ENCODE peak calls at places on chromosomes 3 and 15, in eight cellular contexts. T is NCI-H2171, V is brain microvascular endothelial cell, J is NCI-H1417, K is bronchial epithelial cell, W is RCC 7860, A is DMS153, O is left ventricle myocardium inferior. H is an unnamed sample.

GRCh38 chr3:157290761-157291160 is 130.8 kb upstream of the CCNL1 start:
- DNase-seq in T (no peak), V (peak), J (no peak), K (no peak), W (no peak), A (no peak), O (no peak), H (no peak)

GRCh38 chr15:69034352-69034751 is 19.9 kb downstream of the NOX5 start:
- DNase-seq in T (no peak), V (peak), J (no peak), K (peak), W (peak), A (no peak), O (no peak), H (no peak)

GRCh38 chr15:68276668-68277067 is 877 bp upstream of the FEM1B start:
- DNase-seq in T (no peak), V (no peak), J (no peak), K (no peak), W (no peak), A (no peak), O (no peak), H (no peak)

GRCh38 chr15:76345880-76346665 is 9.5 kb downstream of the ISL2 start:
- DNase-seq in T (no peak), V (no peak), J (no peak), K (no peak), W (no peak), A (no peak), O (no peak), H (no peak)

GRCh38 chr3:140128217-140129137 is 193.5 kb downstream of the CLSTN2 start:
- DNase-seq in T (peak), V (peak), J (peak), K (peak), W (peak), A (peak), O (peak), H (peak)

GRCh38 chr15:89132611-89133242 is 44.5 kb downstream of the ABHD2 start:
- DNase-seq in T (no peak), V (no peak), J (no peak), K (no peak), W (no peak), A (no peak), O (no peak), H (no peak)

GRCh38 chr3:99789322-99789721 is 28.3 kb upstream of the CMSS1 start:
- DNase-seq in T (peak), V (peak), J (peak), K (peak), W (peak), A (no peak), O (no peak), H (peak)

GRCh38 chr15:59315914-59316428 is 56.7 kb downstream of the MYO1E start:
- DNase-seq in T (no peak), V (no peak), J (peak), K (no peak), W (peak), A (no peak), O (no peak), H (no peak)

GRCh38 chr3:194367992-194368841 is 1.3 kb downstream of the LRRC15 start:
- DNase-seq in T (no peak), V (no peak), J (peak), K (no peak), W (no peak), A (no peak), O (no peak), H (no peak)

GRCh38 chr3:62109534-62109933 is 263.8 kb downstream of the FEZF2 start:
- DNase-seq in T (no peak), V (peak), J (no peak), K (peak), W (peak), A (no peak), O (peak), H (no peak)

GRCh38 chr3:34725774-34726173 is 913.6 kb upstream of the ARPP21 start:
- DNase-seq in T (no peak), V (no peak), J (no peak), K (no peak), W (no peak), A (no peak), O (no peak), H (no peak)

GRCh38 chr15:33737687-33738606 is 230.3 kb upstream of the CHRM5 start:
- DNase-seq in T (peak), V (peak), J (peak), K (peak), W (peak), A (no peak), O (no peak), H (no peak)

GRCh38 chr15:66864871-66865281 is 162.8 kb downstream of the SMAD6 start:
- DNase-seq in T (no peak), V (no peak), J (no peak), K (no peak), W (no peak), A (no peak), O (no peak), H (no peak)

GRCh38 chr3:9881440-9881839 is 1.4 kb upstream of the CIDEC start:
- DNase-seq in T (no peak), V (no peak), J (no peak), K (no peak), W (no peak), A (no peak), O (no peak), H (no peak)

GRCh38 chr3:42050126-42050525 is 41.0 kb upstream of the TRAK1 start:
- DNase-seq in T (no peak), V (no peak), J (no peak), K (no peak), W (no peak), A (no peak), O (no peak), H (no peak)

GRCh38 chr3:55538158-55538557 is 51.1 kb upstream of the WNT5A start:
- DNase-seq in T (no peak), V (no peak), J (peak), K (no peak), W (no peak), A (peak), O (no peak), H (no peak)

GRCh38 chr3:11349466-11349865 is 77.3 kb downstream of the ATG7 start:
- DNase-seq in T (no peak), V (no peak), J (no peak), K (no peak), W (no peak), A (no peak), O (no peak), H (no peak)

GRCh38 chr15:35320911-35321310 is 225.1 kb downstream of the DPH6 start:
- DNase-seq in T (no peak), V (no peak), J (no peak), K (no peak), W (no peak), A (no peak), O (no peak), H (no peak)

GRCh38 chr3:139101396-139101795 is 56.7 kb upstream of the PRR23C start:
- DNase-seq in T (no peak), V (no peak), J (peak), K (no peak), W (no peak), A (no peak), O (no peak), H (no peak)

GRCh38 chr3:45353070-45353469 is 35.3 kb upstream of the LARS2 start:
- DNase-seq in T (no peak), V (no peak), J (no peak), K (no peak), W (no peak), A (no peak), O (no peak), H (no peak)